ENCODE peak calls at places on chromosomes 1 and 21, in six cellular contexts. T is neuronal stem cell, Z is H9, D is H1, H is mesenchymal stem cell, X is trophoblast cell. Q is an unnamed sample.

GRCh38 chr1:15343729-15344128 is 66.0 kb upstream of the EFHD2 start:
- DNase-seq in T (no peak), Z (no peak), D (no peak), H (no peak), X (no peak), Q (peak)

GRCh38 chr1:152444045-152444444 is 30.0 kb upstream of the CRNN start:
- DNase-seq in T (no peak), Z (no peak), D (no peak), H (no peak), X (no peak), Q (no peak)

GRCh38 chr21:37272897-37273296 is 5.8 kb upstream of the VPS26C start:
- DNase-seq in T (no peak), Z (no peak), D (no peak), H (no peak), X (no peak), Q (no peak)

GRCh38 chr1:27690205-27690604 is 18.2 kb upstream of the IFI6 start:
- DNase-seq in T (no peak), Z (no peak), D (no peak), H (no peak), X (no peak), Q (no peak)

GRCh38 chr1:50417487-50417886 is 5.8 kb downstream of the DMRTA2 start:
- DNase-seq in T (no peak), Z (peak), D (peak), H (no peak), X (no peak), Q (no peak)

GRCh38 chr1:21344750-21345443 is 54.6 kb upstream of the ECE1 start:
- DNase-seq in T (no peak), Z (no peak), D (peak), H (peak), X (no peak), Q (no peak)

GRCh38 chr1:55214903-55215193 is 316 bp downstream of the USP24 start:
- DNase-seq in T (peak), Z (peak), D (peak), H (peak), X (no peak), Q (peak)

GRCh38 chr21:35028451-35028757 is 20.7 kb downstream of the RUNX1 start:
- DNase-seq in T (no peak), Z (no peak), D (no peak), H (no peak), X (no peak), Q (no peak)

GRCh38 chr1:81414417-81415087 is 386.2 kb upstream of the ADGRL2 start:
- DNase-seq in T (peak), Z (peak), D (peak), H (peak), X (peak), Q (peak)

GRCh38 chr1:204295666-204296065 is 64.1 kb downstream of the PLEKHA6 start:
- DNase-seq in T (no peak), Z (no peak), D (no peak), H (peak), X (no peak), Q (no peak)

GRCh38 chr1:35499230-35499629 is 58.0 kb downstream of the KIAA0319L start:
- DNase-seq in T (no peak), Z (no peak), D (no peak), H (no peak), X (no peak), Q (no peak)

GRCh38 chr1:169120066-169120465 is 13.6 kb downstream of the ATP1B1 start:
- DNase-seq in T (no peak), Z (no peak), D (no peak), H (peak), X (no peak), Q (peak)

GRCh38 chr21:42585881-42586280 is 67.5 kb upstream of the PDE9A start:
- DNase-seq in T (no peak), Z (no peak), D (no peak), H (no peak), X (no peak), Q (no peak)

GRCh38 chr1:12132078-12132477 is 34.7 kb upstream of the TNFRSF1B start:
- DNase-seq in T (no peak), Z (no peak), D (no peak), H (peak), X (peak), Q (peak)

GRCh38 chr1:43867946-43868740 is 65.5 kb upstream of the ARTN start:
- DNase-seq in T (no peak), Z (peak), D (no peak), H (peak), X (no peak), Q (peak)

GRCh38 chr1:38153426-38154088 is 107.0 kb upstream of the POU3F1 start:
- DNase-seq in T (no peak), Z (no peak), D (no peak), H (no peak), X (no peak), Q (no peak)

DNA sequence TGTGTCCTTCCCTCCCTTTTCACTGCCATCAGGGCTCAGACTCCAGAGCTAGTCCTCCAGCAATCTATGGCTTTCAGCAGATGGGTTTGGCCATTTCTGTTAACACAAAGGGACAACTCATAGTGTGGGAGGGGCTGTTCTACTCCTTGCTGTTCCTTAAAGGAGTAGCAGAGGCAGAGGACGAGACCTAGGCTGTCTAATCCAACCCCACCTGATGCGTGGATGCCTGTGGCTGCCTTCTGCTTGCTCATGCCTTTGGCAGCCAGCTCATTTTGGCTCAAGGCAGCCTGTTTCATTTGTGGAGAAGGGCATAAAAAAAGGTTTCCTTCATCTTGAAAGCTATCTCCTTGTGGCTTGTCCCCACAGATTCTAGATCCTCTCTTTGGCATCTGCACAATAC is 27.0 kb downstream of the MFSD2A start:
- DNase-seq in T (no peak), Z (peak), D (no peak), H (peak), X (peak), Q (peak)
- H3K14ac ChIP-seq in T (no peak), Z (peak), D (no peak), H (no peak), X (no peak), Q (peak)

GRCh38 chr1:114296413-114296812 is 142.7 kb upstream of the SYT6 start:
- DNase-seq in T (no peak), Z (no peak), D (no peak), H (no peak), X (no peak), Q (no peak)
- H3K14ac ChIP-seq in T (no peak), Z (no peak), D (no peak), H (no peak), X (no peak), Q (no peak)

GRCh38 chr1:238764779-238765178 is 621.6 kb upstream of the CHRM3 start:
- DNase-seq in T (no peak), Z (no peak), D (no peak), H (no peak), X (no peak), Q (no peak)

GRCh38 chr1:238772321-238772720 is 614.0 kb upstream of the CHRM3 start:
- DNase-seq in T (no peak), Z (no peak), D (no peak), H (no peak), X (no peak), Q (peak)

DNA sequence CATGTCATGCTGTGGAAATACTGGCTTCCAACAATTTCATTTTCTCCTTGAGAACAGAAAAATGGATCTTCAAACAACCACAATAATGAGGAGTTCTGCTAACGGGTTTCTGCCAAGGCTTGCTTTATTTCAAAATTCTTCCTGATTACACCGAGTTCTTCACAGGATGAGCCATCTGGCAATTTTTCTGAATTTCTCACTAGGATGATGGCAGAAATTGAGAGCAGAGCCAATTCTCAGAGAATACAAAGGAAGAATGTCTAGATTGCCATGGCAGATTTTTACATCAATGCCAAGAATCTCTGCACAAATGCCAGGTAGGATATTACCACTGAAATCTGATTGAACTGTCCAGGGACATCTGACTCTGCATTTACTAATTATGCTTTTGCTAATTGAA is 619.0 kb upstream of the CHRM3 start:
- DNase-seq in T (no peak), Z (no peak), D (no peak), H (no peak), X (no peak), Q (no peak)
- H3K14ac ChIP-seq in T (no peak), Z (no peak), D (no peak), H (no peak), X (no peak), Q (no peak)

GRCh38 chr1:116491985-116492811 is 78.6 kb downstream of the CD58 start:
- DNase-seq in T (no peak), Z (no peak), D (no peak), H (no peak), X (no peak), Q (peak)
- H3K14ac ChIP-seq in T (no peak), Z (no peak), D (no peak), H (no peak), X (no peak), Q (no peak)

DNA sequence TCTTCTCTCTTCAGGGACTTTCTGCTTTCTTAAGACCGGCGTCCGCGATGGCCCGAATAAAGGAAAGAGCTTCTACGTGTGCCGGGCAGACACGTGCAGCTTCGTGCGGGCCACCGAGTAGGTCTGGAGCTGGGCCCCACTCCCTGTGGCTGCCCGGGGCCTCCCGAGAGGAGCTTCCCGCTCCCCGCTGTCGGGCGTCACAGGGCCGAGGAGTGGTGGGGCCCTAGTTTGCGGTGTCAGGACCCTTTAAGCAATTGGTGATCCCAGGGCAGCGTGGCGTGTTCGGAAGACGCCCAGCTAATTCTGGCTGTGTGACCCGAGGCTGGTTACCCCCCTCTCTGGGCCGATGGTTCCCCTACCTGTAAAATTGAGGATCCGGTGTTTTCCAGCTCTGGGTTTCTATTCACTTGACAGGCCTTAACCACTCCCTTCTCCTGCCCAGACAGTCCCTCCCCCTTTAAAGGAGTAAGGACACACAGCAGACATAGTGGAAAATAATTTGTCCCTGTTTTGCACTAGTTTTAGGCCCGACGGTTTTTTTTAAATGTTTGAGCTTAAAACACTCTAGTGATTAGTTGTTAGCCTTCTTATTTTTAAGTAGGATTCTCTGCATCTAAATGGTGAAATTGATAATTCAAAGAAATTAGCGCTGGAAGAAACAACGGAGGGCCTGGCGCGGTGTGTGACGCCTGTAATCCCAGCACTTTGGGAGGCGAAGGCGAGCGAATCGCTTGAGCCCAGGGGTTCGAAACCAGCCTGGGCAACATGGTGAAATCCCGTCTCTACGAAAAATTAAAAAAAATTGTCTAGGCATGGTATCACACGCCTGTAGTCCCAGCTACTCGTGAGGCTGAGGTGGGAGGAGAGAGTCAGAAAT is 553 bp downstream of the TTF2 start:
- DNase-seq in T (no peak), Z (no peak), D (no peak), H (peak), X (no peak), Q (peak)
- H3K14ac ChIP-seq in T (peak), Z (peak), D (no peak), H (no peak), X (peak), Q (peak)

GRCh38 chr1:230385173-230385480 is 41.0 kb downstream of the PGBD5 start:
- DNase-seq in T (no peak), Z (no peak), D (no peak), H (no peak), X (no peak), Q (no peak)

GRCh38 chr1:230386863-230387262 is 39.3 kb downstream of the PGBD5 start:
- DNase-seq in T (no peak), Z (no peak), D (no peak), H (no peak), X (no peak), Q (no peak)

GRCh38 chr1:230385930-230386329 is 40.2 kb downstream of the PGBD5 start:
- DNase-seq in T (no peak), Z (no peak), D (no peak), H (no peak), X (no peak), Q (no peak)

GRCh38 chr1:230387876-230388275 is 38.3 kb downstream of the PGBD5 start:
- DNase-seq in T (no peak), Z (no peak), D (no peak), H (no peak), X (no peak), Q (no peak)

DNA sequence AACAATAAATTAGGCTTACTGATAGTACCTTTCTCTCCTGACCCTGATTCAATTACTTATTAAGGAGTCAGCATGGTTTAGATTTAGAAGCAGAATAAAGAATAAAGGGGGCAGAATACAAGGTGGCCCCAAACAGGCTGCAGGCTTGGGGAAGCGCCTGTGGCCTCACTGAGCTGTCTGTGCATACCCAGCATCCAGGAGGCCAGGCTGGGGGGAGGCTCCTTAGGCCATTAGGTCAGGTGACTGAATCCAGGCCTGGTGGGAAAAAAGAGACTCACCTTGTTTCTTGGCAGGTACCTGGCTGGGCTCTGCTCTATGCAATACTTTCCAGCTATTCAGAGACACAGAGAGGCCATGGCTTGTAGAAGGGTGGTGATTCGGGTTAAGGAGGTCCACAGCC is 38.8 kb downstream of the PGBD5 start:
- DNase-seq in T (no peak), Z (no peak), D (no peak), H (no peak), X (no peak), Q (no peak)
- H3K14ac ChIP-seq in T (no peak), Z (no peak), D (no peak), H (no peak), X (no peak), Q (no peak)